ENCODE peak calls at places on chromosome 1, in nine cellular contexts. One of them, this sample, is unnamed.

GRCh38 chr1:214116258-214116657 is 128.5 kb downstream of the PROX1 start:
- DNase-seq in activated naive CD4-positive, alpha-beta T cell: no peak
- DNase-seq in fibroblast of pulmonary artery: peak; percentile 10
- DNase-seq in GM12891: no peak
- DNase-seq in NB4: no peak
- DNase-seq in GM06990: no peak
- DNase-seq in epithelial cell of esophagus: no peak
- DNase-seq in left ventricle myocardium inferior: no peak
- DNase-seq in activated CD4-positive, alpha-beta T cell treated with anti-CD3 and anti-CD28 coated beads, Interleukin-2, amount 50 U/mL, for 24 hours: no peak
- DNase-seq in this sample: peak; percentile 81

GRCh38 chr1:244137725-244138124 is 86.6 kb downstream of the ZBTB18 start:
- DNase-seq in GM12891: no peak
- DNase-seq in NB4: no peak
- DNase-seq in fibroblast of pulmonary artery: no peak
- DNase-seq in epithelial cell of esophagus: peak; percentile 4
- DNase-seq in left ventricle myocardium inferior: no peak
- DNase-seq in GM06990: no peak
- DNase-seq in activated naive CD4-positive, alpha-beta T cell: no peak
- DNase-seq in activated CD4-positive, alpha-beta T cell treated with anti-CD3 and anti-CD28 coated beads, Interleukin-2, amount 50 U/mL, for 24 hours: no peak
- DNase-seq in this sample: peak; percentile 69

GRCh38 chr1:243447342-243447741 is 191.5 kb downstream of the SDCCAG8 start:
- DNase-seq in fibroblast of pulmonary artery: peak; percentile 74
- DNase-seq in activated naive CD4-positive, alpha-beta T cell: no peak
- DNase-seq in GM06990: no peak
- DNase-seq in left ventricle myocardium inferior: no peak
- DNase-seq in epithelial cell of esophagus: peak; percentile 89
- DNase-seq in GM12891: no peak
- DNase-seq in NB4: peak; percentile 22
- DNase-seq in activated CD4-positive, alpha-beta T cell treated with anti-CD3 and anti-CD28 coated beads, Interleukin-2, amount 50 U/mL, for 24 hours: no peak
- DNase-seq in this sample: peak; percentile 10

GRCh38 chr1:50371749-50372148 is 51.5 kb downstream of the DMRTA2 start:
- DNase-seq in left ventricle myocardium inferior: no peak
- DNase-seq in epithelial cell of esophagus: peak; percentile 16
- DNase-seq in fibroblast of pulmonary artery: no peak
- DNase-seq in NB4: no peak
- DNase-seq in activated CD4-positive, alpha-beta T cell treated with anti-CD3 and anti-CD28 coated beads, Interleukin-2, amount 50 U/mL, for 24 hours: no peak
- DNase-seq in activated naive CD4-positive, alpha-beta T cell: no peak
- DNase-seq in GM06990: no peak
- DNase-seq in GM12891: no peak
- DNase-seq in this sample: no peak

GRCh38 chr1:114262314-114262960 is 108.8 kb upstream of the SYT6 start:
- DNase-seq in activated CD4-positive, alpha-beta T cell treated with anti-CD3 and anti-CD28 coated beads, Interleukin-2, amount 50 U/mL, for 24 hours: no peak
- DNase-seq in NB4: no peak
- DNase-seq in left ventricle myocardium inferior: no peak
- DNase-seq in epithelial cell of esophagus: no peak
- DNase-seq in fibroblast of pulmonary artery: no peak
- DNase-seq in GM12891: no peak
- DNase-seq in activated naive CD4-positive, alpha-beta T cell: no peak
- DNase-seq in GM06990: no peak
- DNase-seq in this sample: no peak

GRCh38 chr1:229029644-229030235 is 241.2 kb upstream of the RAB4A start:
- DNase-seq in GM12891: no peak
- DNase-seq in GM06990: no peak
- DNase-seq in activated naive CD4-positive, alpha-beta T cell: no peak
- DNase-seq in fibroblast of pulmonary artery: no peak
- DNase-seq in epithelial cell of esophagus: no peak
- DNase-seq in activated CD4-positive, alpha-beta T cell treated with anti-CD3 and anti-CD28 coated beads, Interleukin-2, amount 50 U/mL, for 24 hours: no peak
- DNase-seq in left ventricle myocardium inferior: no peak
- DNase-seq in NB4: peak; percentile 87
- DNase-seq in this sample: no peak

GRCh38 chr1:222048030-222048632 is 306.2 kb upstream of the DUSP10 start:
- DNase-seq in activated naive CD4-positive, alpha-beta T cell: no peak
- DNase-seq in GM06990: no peak
- DNase-seq in activated CD4-positive, alpha-beta T cell treated with anti-CD3 and anti-CD28 coated beads, Interleukin-2, amount 50 U/mL, for 24 hours: no peak
- DNase-seq in epithelial cell of esophagus: peak; percentile 33
- DNase-seq in GM12891: peak; percentile 25
- DNase-seq in left ventricle myocardium inferior: no peak
- DNase-seq in NB4: peak; percentile 64
- DNase-seq in fibroblast of pulmonary artery: peak; percentile 54
- DNase-seq in this sample: no peak

GRCh38 chr1:16608838-16609560 is 4.4 kb downstream of the NBPF1 start:
- DNase-seq in GM06990: no peak
- DNase-seq in NB4: no peak
- DNase-seq in left ventricle myocardium inferior: no peak
- DNase-seq in epithelial cell of esophagus: no peak
- DNase-seq in GM12891: no peak
- DNase-seq in activated CD4-positive, alpha-beta T cell treated with anti-CD3 and anti-CD28 coated beads, Interleukin-2, amount 50 U/mL, for 24 hours: no peak
- DNase-seq in activated naive CD4-positive, alpha-beta T cell: no peak
- DNase-seq in fibroblast of pulmonary artery: no peak
- DNase-seq in this sample: no peak

GRCh38 chr1:189429610-189430009 is 1048.1 kb downstream of the BRINP3 start:
- DNase-seq in GM12891: peak; percentile 1
- DNase-seq in activated naive CD4-positive, alpha-beta T cell: no peak
- DNase-seq in fibroblast of pulmonary artery: peak; percentile 70
- DNase-seq in epithelial cell of esophagus: peak; percentile 73
- DNase-seq in left ventricle myocardium inferior: no peak
- DNase-seq in GM06990: no peak
- DNase-seq in activated CD4-positive, alpha-beta T cell treated with anti-CD3 and anti-CD28 coated beads, Interleukin-2, amount 50 U/mL, for 24 hours: no peak
- DNase-seq in NB4: peak; percentile 65
- DNase-seq in this sample: no peak

GRCh38 chr1:68442822-68443556 is 6.8 kb downstream of the RPE65 start:
- DNase-seq in left ventricle myocardium inferior: no peak
- DNase-seq in GM12891: no peak
- DNase-seq in NB4: peak; percentile 38
- DNase-seq in activated CD4-positive, alpha-beta T cell treated with anti-CD3 and anti-CD28 coated beads, Interleukin-2, amount 50 U/mL, for 24 hours: no peak
- DNase-seq in activated naive CD4-positive, alpha-beta T cell: no peak
- DNase-seq in fibroblast of pulmonary artery: peak; percentile 64
- DNase-seq in epithelial cell of esophagus: peak; percentile 88
- DNase-seq in GM06990: peak; percentile 6
- DNase-seq in this sample: peak; percentile 69

GRCh38 chr1:47507921-47508894 is 70.4 kb downstream of the FOXD2 start:
- DNase-seq in NB4: peak; percentile 28
- DNase-seq in epithelial cell of esophagus: no peak
- DNase-seq in activated CD4-positive, alpha-beta T cell treated with anti-CD3 and anti-CD28 coated beads, Interleukin-2, amount 50 U/mL, for 24 hours: peak; percentile 4
- DNase-seq in GM12891: no peak
- DNase-seq in fibroblast of pulmonary artery: no peak
- DNase-seq in left ventricle myocardium inferior: peak; percentile 22
- DNase-seq in activated naive CD4-positive, alpha-beta T cell: no peak
- DNase-seq in GM06990: no peak
- DNase-seq in this sample: no peak

GRCh38 chr1:81477704-81478103 is 323.0 kb upstream of the ADGRL2 start:
- DNase-seq in activated naive CD4-positive, alpha-beta T cell: no peak
- DNase-seq in fibroblast of pulmonary artery: peak; percentile 32
- DNase-seq in activated CD4-positive, alpha-beta T cell treated with anti-CD3 and anti-CD28 coated beads, Interleukin-2, amount 50 U/mL, for 24 hours: no peak
- DNase-seq in GM06990: no peak
- DNase-seq in NB4: no peak
- DNase-seq in GM12891: no peak
- DNase-seq in left ventricle myocardium inferior: no peak
- DNase-seq in epithelial cell of esophagus: peak; percentile 22
- DNase-seq in this sample: no peak

GRCh38 chr1:54857741-54858665 is 29.0 kb downstream of the DHCR24 start:
- DNase-seq in NB4: peak; percentile 24
- DNase-seq in left ventricle myocardium inferior: no peak
- DNase-seq in GM12891: no peak
- DNase-seq in GM06990: no peak
- DNase-seq in activated CD4-positive, alpha-beta T cell treated with anti-CD3 and anti-CD28 coated beads, Interleukin-2, amount 50 U/mL, for 24 hours: no peak
- DNase-seq in fibroblast of pulmonary artery: peak; percentile 52
- DNase-seq in epithelial cell of esophagus: peak; percentile 65
- DNase-seq in activated naive CD4-positive, alpha-beta T cell: no peak
- DNase-seq in this sample: no peak

GRCh38 chr1:165162671-165163241 is 193.8 kb downstream of the LMX1A start:
- DNase-seq in NB4: no peak
- DNase-seq in epithelial cell of esophagus: peak; percentile 83
- DNase-seq in activated CD4-positive, alpha-beta T cell treated with anti-CD3 and anti-CD28 coated beads, Interleukin-2, amount 50 U/mL, for 24 hours: no peak
- DNase-seq in fibroblast of pulmonary artery: no peak
- DNase-seq in left ventricle myocardium inferior: no peak
- DNase-seq in GM12891: no peak
- DNase-seq in activated naive CD4-positive, alpha-beta T cell: no peak
- DNase-seq in GM06990: no peak
- DNase-seq in this sample: no peak

GRCh38 chr1:217354900-217355299 is 276.0 kb downstream of the GPATCH2 start:
- DNase-seq in left ventricle myocardium inferior: no peak
- DNase-seq in NB4: no peak
- DNase-seq in GM06990: no peak
- DNase-seq in activated CD4-positive, alpha-beta T cell treated with anti-CD3 and anti-CD28 coated beads, Interleukin-2, amount 50 U/mL, for 24 hours: no peak
- DNase-seq in epithelial cell of esophagus: no peak
- DNase-seq in GM12891: no peak
- DNase-seq in fibroblast of pulmonary artery: no peak
- DNase-seq in activated naive CD4-positive, alpha-beta T cell: no peak
- DNase-seq in this sample: no peak

GRCh38 chr1:22738522-22738921 is 27.9 kb downstream of the EPHB2 start:
- DNase-seq in GM06990: no peak
- DNase-seq in fibroblast of pulmonary artery: peak; percentile 24
- DNase-seq in activated CD4-positive, alpha-beta T cell treated with anti-CD3 and anti-CD28 coated beads, Interleukin-2, amount 50 U/mL, for 24 hours: no peak
- DNase-seq in activated naive CD4-positive, alpha-beta T cell: no peak
- DNase-seq in GM12891: no peak
- DNase-seq in left ventricle myocardium inferior: no peak
- DNase-seq in NB4: no peak
- DNase-seq in epithelial cell of esophagus: peak; percentile 50
- DNase-seq in this sample: peak; percentile 46

GRCh38 chr1:94963864-94964263 is 37.0 kb upstream of the CNN3 start:
- DNase-seq in GM06990: no peak
- DNase-seq in NB4: no peak
- DNase-seq in activated naive CD4-positive, alpha-beta T cell: no peak
- DNase-seq in left ventricle myocardium inferior: no peak
- DNase-seq in activated CD4-positive, alpha-beta T cell treated with anti-CD3 and anti-CD28 coated beads, Interleukin-2, amount 50 U/mL, for 24 hours: no peak
- DNase-seq in epithelial cell of esophagus: no peak
- DNase-seq in GM12891: no peak
- DNase-seq in fibroblast of pulmonary artery: no peak
- DNase-seq in this sample: no peak

GRCh38 chr1:15180189-15180588 is 26.6 kb downstream of the TMEM51 start:
- DNase-seq in fibroblast of pulmonary artery: no peak
- DNase-seq in epithelial cell of esophagus: no peak
- DNase-seq in activated CD4-positive, alpha-beta T cell treated with anti-CD3 and anti-CD28 coated beads, Interleukin-2, amount 50 U/mL, for 24 hours: no peak
- DNase-seq in GM12891: no peak
- DNase-seq in activated naive CD4-positive, alpha-beta T cell: no peak
- DNase-seq in GM06990: no peak
- DNase-seq in NB4: no peak
- DNase-seq in left ventricle myocardium inferior: no peak
- DNase-seq in this sample: no peak

GRCh38 chr1:227062306-227062705 is 122.2 kb downstream of the COQ8A start:
- DNase-seq in activated CD4-positive, alpha-beta T cell treated with anti-CD3 and anti-CD28 coated beads, Interleukin-2, amount 50 U/mL, for 24 hours: no peak
- DNase-seq in GM12891: no peak
- DNase-seq in left ventricle myocardium inferior: no peak
- DNase-seq in GM06990: no peak
- DNase-seq in epithelial cell of esophagus: no peak
- DNase-seq in NB4: no peak
- DNase-seq in activated naive CD4-positive, alpha-beta T cell: no peak
- DNase-seq in fibroblast of pulmonary artery: no peak
- DNase-seq in this sample: peak; percentile 38

GRCh38 chr1:245195398-245195797 is 40.6 kb downstream of the KIF26B start:
- DNase-seq in GM12891: no peak
- DNase-seq in epithelial cell of esophagus: no peak
- DNase-seq in activated CD4-positive, alpha-beta T cell treated with anti-CD3 and anti-CD28 coated beads, Interleukin-2, amount 50 U/mL, for 24 hours: no peak
- DNase-seq in NB4: no peak
- DNase-seq in fibroblast of pulmonary artery: no peak
- DNase-seq in GM06990: no peak
- DNase-seq in activated naive CD4-positive, alpha-beta T cell: no peak
- DNase-seq in left ventricle myocardium inferior: no peak
- DNase-seq in this sample: no peak

GRCh38 chr1:115794976-115795375 is 26.5 kb upstream of the CASQ2 start:
- DNase-seq in epithelial cell of esophagus: peak; percentile 77
- DNase-seq in GM12891: no peak
- DNase-seq in fibroblast of pulmonary artery: no peak
- DNase-seq in GM06990: no peak
- DNase-seq in activated naive CD4-positive, alpha-beta T cell: no peak
- DNase-seq in NB4: no peak
- DNase-seq in left ventricle myocardium inferior: no peak
- DNase-seq in activated CD4-positive, alpha-beta T cell treated with anti-CD3 and anti-CD28 coated beads, Interleukin-2, amount 50 U/mL, for 24 hours: no peak
- DNase-seq in this sample: no peak

GRCh38 chr1:33152685-33153432 is 29.0 kb downstream of the TRIM62 start:
- DNase-seq in NB4: peak; percentile 67
- DNase-seq in GM06990: no peak
- DNase-seq in activated naive CD4-positive, alpha-beta T cell: no peak
- DNase-seq in left ventricle myocardium inferior: peak; percentile 91
- DNase-seq in GM12891: no peak
- DNase-seq in activated CD4-positive, alpha-beta T cell treated with anti-CD3 and anti-CD28 coated beads, Interleukin-2, amount 50 U/mL, for 24 hours: no peak
- DNase-seq in fibroblast of pulmonary artery: peak; percentile 85
- DNase-seq in epithelial cell of esophagus: no peak
- DNase-seq in this sample: peak; percentile 24

GRCh38 chr1:240107058-240107684 is 15.5 kb downstream of the FMN2 start:
- DNase-seq in activated CD4-positive, alpha-beta T cell treated with anti-CD3 and anti-CD28 coated beads, Interleukin-2, amount 50 U/mL, for 24 hours: no peak
- DNase-seq in activated naive CD4-positive, alpha-beta T cell: no peak
- DNase-seq in GM12891: no peak
- DNase-seq in NB4: no peak
- DNase-seq in fibroblast of pulmonary artery: peak; percentile 19
- DNase-seq in epithelial cell of esophagus: no peak
- DNase-seq in GM06990: no peak
- DNase-seq in left ventricle myocardium inferior: no peak
- DNase-seq in this sample: no peak

GRCh38 chr1:5968161-5968736 is 24.0 kb downstream of the NPHP4 start:
- DNase-seq in fibroblast of pulmonary artery: no peak
- DNase-seq in activated CD4-positive, alpha-beta T cell treated with anti-CD3 and anti-CD28 coated beads, Interleukin-2, amount 50 U/mL, for 24 hours: no peak
- DNase-seq in activated naive CD4-positive, alpha-beta T cell: no peak
- DNase-seq in GM06990: no peak
- DNase-seq in left ventricle myocardium inferior: no peak
- DNase-seq in NB4: no peak
- DNase-seq in GM12891: no peak
- DNase-seq in epithelial cell of esophagus: peak; percentile 31
- DNase-seq in this sample: no peak

This sample was measured in dermis blood vessel endothelial cell.